ENCODE peak calls at places on chromosomes 11 and 22, in nine cellular contexts. Q, C, J, H, X, K, V, Y and E are unnamed samples.

GRCh38 chr22:39245130-39246039 is 603 bp upstream of the PDGFB start:
- DNase-seq in Q (peak), C (no peak), J (no peak), H (no peak), X (no peak), K (no peak), V (no peak), Y (no peak), E (no peak)

GRCh38 chr22:45077826-45078334 is 68.1 kb upstream of the PHF21B start:
- DNase-seq in Q (no peak), C (no peak), J (no peak), H (no peak), X (no peak), K (no peak), V (no peak), Y (no peak), E (no peak)

GRCh38 chr11:3160252-3161031 is 4.7 kb downstream of the OSBPL5 start:
- DNase-seq in Q (no peak), C (no peak), J (peak), H (peak), X (peak), K (peak), V (peak), Y (peak), E (peak)

GRCh38 chr22:47290706-47291430 is 528.4 kb downstream of the TBC1D22A start:
- DNase-seq in Q (no peak), C (no peak), J (no peak), H (no peak), X (no peak), K (no peak), V (peak), Y (no peak), E (peak)

GRCh38 chr11:40290031-40290650 is 1169.3 kb downstream of the LRRC4C start:
- DNase-seq in Q (no peak), C (no peak), J (no peak), H (no peak), X (no peak), K (no peak), V (no peak), Y (no peak), E (no peak)

GRCh38 chr11:110305169-110306018 is 9.0 kb upstream of the RDX start:
- DNase-seq in Q (peak), C (no peak), J (no peak), H (no peak), X (peak), K (peak), V (no peak), Y (no peak), E (no peak)

GRCh38 chr11:40514124-40514523 is 945.3 kb downstream of the LRRC4C start:
- DNase-seq in Q (peak), C (no peak), J (no peak), H (no peak), X (peak), K (no peak), V (no peak), Y (no peak), E (no peak)

GRCh38 chr22:44398791-44399190 is 86.0 kb upstream of the SHISAL1 start:
- DNase-seq in Q (no peak), C (no peak), J (peak), H (no peak), X (no peak), K (no peak), V (peak), Y (no peak), E (peak)

GRCh38 chr11:129992161-129992944 is 10.3 kb downstream of the PRDM10 start:
- DNase-seq in Q (peak), C (peak), J (no peak), H (no peak), X (peak), K (peak), V (no peak), Y (peak), E (no peak)

GRCh38 chr22:46957521-46957920 is 195.1 kb downstream of the TBC1D22A start:
- DNase-seq in Q (no peak), C (no peak), J (no peak), H (no peak), X (no peak), K (no peak), V (no peak), Y (no peak), E (no peak)

GRCh38 chr22:22196833-22197477 is 47.6 kb upstream of the VPREB1 start:
- DNase-seq in Q (no peak), C (no peak), J (no peak), H (no peak), X (no peak), K (no peak), V (no peak), Y (no peak), E (no peak)

GRCh38 chr11:64763804-64764611 is 4.2 kb upstream of the PYGM start:
- DNase-seq in Q (no peak), C (peak), J (peak), H (no peak), X (no peak), K (no peak), V (no peak), Y (no peak), E (no peak)

GRCh38 chr22:20099099-20099711 is 16.7 kb upstream of the RANBP1 start:
- DNase-seq in Q (no peak), C (no peak), J (no peak), H (no peak), X (no peak), K (no peak), V (no peak), Y (no peak), E (no peak)

GRCh38 chr11:5046226-5046625 is at the start of gene OR52J3:
- DNase-seq in Q (no peak), C (no peak), J (no peak), H (no peak), X (no peak), K (no peak), V (no peak), Y (no peak), E (no peak)

DNA sequence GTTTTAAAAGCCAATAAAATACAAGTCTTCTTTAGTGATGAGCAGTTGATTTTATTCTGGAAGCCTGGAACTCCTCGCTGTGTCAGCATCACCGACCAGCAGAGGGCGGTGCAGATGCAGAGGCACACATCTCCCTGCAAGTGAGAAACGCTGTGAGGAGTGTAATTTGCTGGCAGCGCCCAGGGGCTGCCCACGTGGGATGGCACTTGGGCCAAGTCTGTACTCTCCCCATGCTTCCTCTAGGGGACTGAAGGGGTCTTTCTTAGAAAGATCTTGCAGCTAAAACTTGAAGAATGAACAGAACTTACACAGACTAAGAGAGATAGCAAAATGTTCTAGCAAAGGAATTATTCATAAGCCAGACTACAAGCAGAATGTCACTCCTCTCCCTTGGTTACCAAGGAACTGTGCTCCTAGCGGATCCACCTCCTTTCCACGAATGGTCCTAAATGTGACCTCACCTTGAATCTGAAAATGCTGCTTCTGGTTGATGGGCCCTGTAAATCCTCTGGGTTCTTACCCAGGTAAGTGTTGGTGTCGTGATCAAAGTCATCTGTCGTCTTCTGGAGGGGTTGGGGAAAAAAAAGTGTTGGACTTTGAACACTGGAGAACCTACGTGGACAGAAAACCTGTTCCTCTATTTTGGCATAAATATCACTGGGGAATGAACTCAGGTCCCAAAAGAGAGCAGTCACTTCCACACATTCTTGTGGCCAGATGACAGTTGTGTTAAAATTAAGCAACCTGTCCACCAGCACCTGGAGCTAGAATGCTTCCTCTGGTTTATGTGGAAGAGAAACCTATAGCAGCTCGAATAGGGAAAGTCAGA is 31.8 kb downstream of the CNTF start:
- DNase-seq in Q (peak), C (peak), J (peak), H (peak), X (peak), K (peak), V (peak), Y (peak), E (peak)
- TF ChIP-seq CTCF in Q (peak), C (peak), J (peak), H (peak), X (peak), K (peak), V (peak), Y (peak), E (peak)

GRCh38 chr22:36497910-36498669 is 8.8 kb downstream of the FOXRED2 start:
- DNase-seq in Q (no peak), C (no peak), J (no peak), H (no peak), X (no peak), K (no peak), V (peak), Y (no peak), E (no peak)
- TF ChIP-seq CTCF in Q (no peak), C (no peak), J (peak), H (no peak), X (peak), K (no peak), V (no peak), Y (no peak), E (no peak)

DNA sequence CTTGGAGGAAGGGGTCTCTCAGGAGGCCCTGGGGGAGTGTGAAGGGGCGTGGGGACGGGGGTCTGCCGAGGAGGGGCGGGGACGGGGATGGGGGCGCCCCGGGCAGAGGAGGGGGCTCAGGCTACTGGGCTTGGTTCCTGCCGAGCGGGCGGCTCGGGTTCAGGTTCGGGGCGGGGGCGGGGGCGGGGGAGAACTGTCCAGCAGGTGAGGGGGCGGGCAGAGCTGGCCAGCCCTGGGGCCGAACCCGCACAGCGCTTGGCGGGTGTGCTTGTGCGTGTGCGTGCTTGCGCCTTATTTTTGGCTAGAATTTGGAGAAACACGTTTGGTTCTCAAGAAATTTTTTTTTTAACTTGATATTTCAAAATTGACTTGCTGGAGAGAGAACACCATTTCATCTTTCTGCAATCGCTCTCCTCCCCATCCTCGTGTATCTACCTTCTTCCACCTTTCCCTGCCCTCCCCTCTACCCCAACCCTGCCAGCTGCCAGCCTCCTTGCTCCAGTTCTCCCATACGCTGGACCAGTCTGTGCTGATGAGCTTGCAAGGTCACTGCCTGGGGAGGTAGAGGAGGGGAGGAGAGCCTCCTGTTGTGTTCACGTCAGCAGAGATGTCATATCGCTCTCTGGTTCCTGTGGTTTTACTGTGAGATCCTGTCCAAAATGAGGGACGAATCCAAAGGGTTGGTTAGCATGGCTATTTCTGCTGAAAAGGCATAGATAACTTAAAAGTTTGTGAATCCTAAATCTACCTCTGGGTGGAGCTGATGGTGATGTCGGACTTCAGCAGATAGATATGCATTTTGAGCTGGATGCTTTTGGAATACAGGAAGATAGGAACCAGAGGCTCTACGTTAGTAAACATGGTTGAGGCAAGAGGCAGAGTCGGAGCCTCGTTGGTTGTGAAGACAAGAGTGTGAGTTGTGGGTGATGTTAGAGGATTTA is 668 bp downstream of the MADD start:
- DNase-seq in Q (peak), C (peak), J (no peak), H (no peak), X (no peak), K (peak), V (no peak), Y (no peak), E (peak)
- TF ChIP-seq CTCF in Q (peak), C (peak), J (peak), H (no peak), X (no peak), K (no peak), V (no peak), Y (no peak), E (no peak)

DNA sequence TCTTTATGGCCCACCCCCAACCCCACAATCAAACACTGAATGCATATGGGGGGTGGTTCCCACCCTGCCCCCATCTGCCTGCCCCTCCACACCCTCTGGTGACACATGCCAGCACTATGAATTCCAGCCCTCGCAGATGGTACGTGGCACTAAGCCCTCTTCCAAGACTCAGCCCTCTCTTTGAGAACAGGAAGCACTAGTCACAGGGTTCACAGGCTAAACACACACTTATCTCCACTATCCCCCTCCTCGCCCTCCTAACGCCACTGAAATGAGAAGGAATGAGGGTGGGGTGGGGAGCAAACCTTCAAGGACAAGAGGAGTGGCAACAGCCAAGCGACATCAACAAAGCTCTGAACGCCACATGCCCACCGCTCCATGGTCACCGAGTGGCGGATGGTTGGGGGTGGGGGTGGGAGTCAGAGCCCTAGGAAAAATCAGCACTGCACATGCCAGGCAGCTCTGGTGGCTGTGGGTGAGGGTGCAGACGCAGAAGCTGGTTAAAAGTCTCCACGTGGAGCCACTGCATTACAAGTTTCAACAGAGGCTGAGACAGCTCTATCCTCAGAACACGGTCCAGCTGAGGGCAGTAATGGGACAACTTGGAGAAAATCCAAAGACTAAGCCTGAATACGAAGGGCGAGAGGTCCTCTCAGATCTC is 33.6 kb downstream of the TMEM184B start:
- DNase-seq in Q (peak), C (no peak), J (no peak), H (no peak), X (peak), K (peak), V (no peak), Y (peak), E (no peak)
- TF ChIP-seq CTCF in Q (peak), C (no peak), J (peak), H (no peak), X (peak), K (peak), V (peak), Y (no peak), E (no peak)

DNA sequence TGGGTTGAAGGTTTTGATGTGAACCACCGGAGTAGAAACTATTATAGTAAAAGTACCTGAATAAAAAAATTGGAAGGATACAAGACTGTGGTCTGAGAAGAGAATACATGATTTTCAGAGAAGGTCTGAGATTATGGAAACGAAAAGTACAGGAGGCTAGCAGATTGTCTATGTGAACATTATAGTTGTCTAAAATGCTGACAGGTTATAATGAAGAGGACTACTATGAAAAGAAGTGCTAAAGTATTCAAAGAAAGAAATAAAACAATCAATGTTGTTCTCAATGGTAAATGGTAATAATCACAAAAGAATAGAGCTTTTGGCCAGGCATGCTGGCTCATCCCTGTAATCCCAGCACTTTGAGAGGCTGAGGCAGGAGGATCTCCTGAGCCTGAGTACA is 34.0 kb downstream of the RAB6A start:
- DNase-seq in Q (no peak), C (no peak), J (no peak), H (no peak), X (no peak), K (no peak), V (no peak), Y (no peak), E (no peak)
- TF ChIP-seq CTCF in Q (no peak), C (no peak), J (no peak), H (no peak), X (no peak), K (no peak), V (no peak), Y (no peak), E (no peak)

DNA sequence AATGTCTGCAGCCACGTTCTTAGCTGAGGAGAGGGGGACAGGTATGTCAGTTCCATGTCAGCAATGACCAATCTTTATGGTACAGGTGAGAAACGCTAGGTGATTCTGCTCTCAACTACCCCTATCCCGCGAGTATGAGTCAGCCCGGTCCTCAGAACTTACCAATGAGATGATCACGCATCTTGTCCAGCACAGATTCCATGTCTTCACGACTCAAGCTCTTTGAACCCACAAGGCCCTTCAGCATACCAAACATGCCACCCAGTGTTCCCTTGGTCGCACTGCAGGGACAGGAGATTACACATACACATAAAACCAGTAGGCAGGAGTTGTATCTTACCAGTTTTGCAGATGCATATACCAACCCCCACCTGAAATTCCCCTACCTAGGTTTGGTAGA is 2.9 kb downstream of the SRPRA start:
- DNase-seq in Q (peak), C (no peak), J (no peak), H (no peak), X (no peak), K (peak), V (no peak), Y (no peak), E (no peak)
- TF ChIP-seq CTCF in Q (no peak), C (no peak), J (peak), H (no peak), X (no peak), K (no peak), V (no peak), Y (no peak), E (no peak)

GRCh38 chr22:30425616-30426394 is at the start of gene MTFP1:
- DNase-seq in Q (peak), C (peak), J (peak), H (peak), X (no peak), K (peak), V (peak), Y (peak), E (no peak)
- TF ChIP-seq CTCF in Q (no peak), C (no peak), J (no peak), H (no peak), X (peak), K (no peak), V (no peak), Y (no peak), E (no peak)